ENCODE peak calls at places on chromosome 5, in four cellular contexts. J is psoas muscle, S is sigmoid colon, R is upper lobe of left lung. M is an unnamed sample.

GRCh38 chr5:83102581-83102980 is 25.2 kb downstream of the XRCC4 start:
- DNase-seq in S (no peak), R (no peak), J (no peak), M (no peak)

GRCh38 chr5:73278693-73279092 is 105.7 kb downstream of the TMEM174 start:
- DNase-seq in S (no peak), J (no peak), R (no peak), M (no peak)

GRCh38 chr5:131521252-131521651 is 113.8 kb downstream of the RAPGEF6 start:
- DNase-seq in S (no peak), R (no peak), J (no peak), M (no peak)

GRCh38 chr5:7597058-7597457 is 201.1 kb downstream of the ADCY2 start:
- DNase-seq in S (no peak), R (peak), J (peak), M (no peak)

GRCh38 chr5:8316608-8317007 is 447.7 kb downstream of the MTRR start:
- DNase-seq in S (no peak), J (no peak), R (no peak), M (no peak)

GRCh38 chr5:141878186-141878770 is at the start of gene PCDH1:
- DNase-seq in J (no peak), S (no peak), R (peak), M (peak)

GRCh38 chr5:124648902-124649467 is 97.5 kb downstream of the ZNF608 start:
- DNase-seq in S (no peak), R (peak), J (no peak), M (no peak)

GRCh38 chr5:107388111-107388861 is 282.5 kb downstream of the EFNA5 start:
- DNase-seq in S (no peak), J (no peak), R (no peak), M (no peak)

GRCh38 chr5:5348576-5348975 is 73.9 kb upstream of the ICE1 start:
- DNase-seq in J (no peak), R (no peak), S (no peak), M (no peak)

GRCh38 chr5:163503106-163504090 is 2.0 kb upstream of the MAT2B start:
- DNase-seq in J (peak), R (no peak), S (peak), M (peak)

GRCh38 chr5:147452137-147452838 is 57.6 kb downstream of the DPYSL3 start:
- DNase-seq in S (peak), J (no peak), R (peak), M (peak)

GRCh38 chr5:136174021-136174659 is 18.8 kb downstream of the SMIM32 start:
- DNase-seq in R (no peak), J (no peak), S (no peak), M (no peak)

GRCh38 chr5:149370878-149371277 is 8.2 kb downstream of the IL17B start:
- DNase-seq in R (no peak), J (no peak), S (no peak), M (no peak)

GRCh38 chr5:114176356-114176755 is 185.5 kb upstream of the KCNN2 start:
- DNase-seq in S (no peak), R (no peak), J (no peak), M (no peak)

GRCh38 chr5:71887680-71888079 is 168.6 kb downstream of the CARTPT start:
- DNase-seq in J (no peak), R (no peak), S (no peak), M (no peak)

GRCh38 chr5:116473706-116474105 is 100.9 kb downstream of the SEMA6A start:
- DNase-seq in S (no peak), R (no peak), J (no peak), M (no peak)

GRCh38 chr5:23305055-23305454 is 202.4 kb upstream of the PRDM9 start:
- DNase-seq in J (no peak), R (peak), S (no peak), M (no peak)

GRCh38 chr5:67773439-67773988 is 442.0 kb upstream of the PIK3R1 start:
- DNase-seq in J (no peak), R (no peak), S (peak), M (peak)

GRCh38 chr5:33901176-33901575 is 9.4 kb upstream of the ADAMTS12 start:
- DNase-seq in S (no peak), R (no peak), J (no peak), M (no peak)

GRCh38 chr5:73280821-73281746 is 108.1 kb downstream of the TMEM174 start:
- DNase-seq in J (no peak), S (no peak), R (peak), M (no peak)

M was measured in Right ventricle myocardium superior.